ENCODE peak calls at places on chromosomes 1 and 21, in nine cellular contexts. J is SJCRH30; T is activated T-helper 2 cell treated with anti-CD3 and anti-CD28 coated beads, Interferon-gamma antibody, Interleukin-2, Interleukin-4, amounts not matched to agents 10 μg/mL and 5 μg/mL and 100 μg/mL, durations not matched to agents 14 hours and 24 hours and 36 hours; N is tibial artery; A is activated gamma-delta T cell; M is cardiac muscle cell; Y is cerebellar cortex; S is T-cell; U is neural crest cell. W is an unnamed sample.

GRCh38 chr1:153000294-153000693 is 1.3 kb upstream of the SPRR3 start:
- DNase-seq in J (no peak), T (no peak), N (no peak), A (no peak), M (no peak), Y (no peak), S (no peak), U (no peak), W (no peak)

GRCh38 chr1:101365881-101366280 is 129.1 kb downstream of the S1PR1 start:
- DNase-seq in J (no peak), T (no peak), N (no peak), A (no peak), M (no peak), Y (no peak), S (no peak), U (no peak), W (no peak)

GRCh38 chr1:2322593-2323295 is 68.6 kb downstream of the MORN1 start:
- DNase-seq in J (no peak), T (no peak), N (peak), A (no peak), M (no peak), Y (no peak), S (no peak), U (no peak), W (peak)

GRCh38 chr21:37219766-37220432 is 47.2 kb downstream of the VPS26C start:
- DNase-seq in J (peak), T (no peak), N (no peak), A (no peak), M (peak), Y (no peak), S (peak), U (no peak), W (no peak)

GRCh38 chr1:22747021-22747734 is 36.5 kb downstream of the EPHB2 start:
- DNase-seq in J (peak), T (no peak), N (no peak), A (no peak), M (peak), Y (no peak), S (no peak), U (no peak), W (peak)

GRCh38 chr1:21184266-21184665 is 7.6 kb upstream of the EIF4G3 start:
- DNase-seq in J (no peak), T (no peak), N (no peak), A (no peak), M (no peak), Y (no peak), S (no peak), U (no peak), W (no peak)

GRCh38 chr1:161313554-161314200 is 504 bp upstream of the SDHC start:
- DNase-seq in J (peak), T (no peak), N (no peak), A (no peak), M (no peak), Y (no peak), S (no peak), U (no peak), W (no peak)

GRCh38 chr1:208475951-208476824 is 232.0 kb upstream of the PLXNA2 start:
- DNase-seq in J (peak), T (no peak), N (no peak), A (no peak), M (peak), Y (no peak), S (no peak), U (no peak), W (peak)

GRCh38 chr21:42143111-42143510 is 72.0 kb downstream of the UMODL1 start:
- DNase-seq in J (no peak), T (no peak), N (no peak), A (no peak), M (no peak), Y (no peak), S (no peak), U (no peak), W (no peak)

GRCh38 chr21:33801424-33802405 is 113.9 kb downstream of the ATP5PO start:
- DNase-seq in J (peak), T (no peak), N (no peak), A (no peak), M (no peak), Y (no peak), S (no peak), U (no peak), W (peak)

GRCh38 chr1:200934676-200935245 is 40.1 kb downstream of the INAVA start:
- DNase-seq in J (no peak), T (no peak), N (peak), A (no peak), M (no peak), Y (no peak), S (no peak), U (no peak), W (no peak)

W was measured in renal cortical epithelial cell.